ENCODE peak calls at places on chromosomes 11 and 22, in six cellular contexts. L is fibroblast of lung, T is adrenal gland, D is A549, C is DND-41, W is IMR-90. Q is an unnamed sample.

GRCh38 chr11:3021125-3021524 is 29.0 kb upstream of the NAP1L4 start:
- DNase-seq in C (no peak), W (peak; percentile 16), T (no peak), L (peak; percentile 31), D (peak; percentile 52), Q (peak; percentile 36)

GRCh38 chr11:11409916-11410315 is 56.9 kb upstream of the CSNK2A3 start:
- DNase-seq in C (no peak), W (no peak), L (no peak), T (no peak), D (no peak), Q (no peak)

GRCh38 chr11:3796796-3797328 is 492 bp downstream of the NUP98 start:
- DNase-seq in D (no peak), W (no peak), C (no peak), T (peak; percentile 71), L (no peak), Q (no peak)

GRCh38 chr11:2213890-2214526 is 42.4 kb upstream of the TH start:
- DNase-seq in W (no peak), T (no peak), D (no peak), C (no peak), L (no peak), Q (no peak)

GRCh38 chr11:27861706-27862430 is 161.6 kb upstream of the BDNF start:
- DNase-seq in D (peak; percentile 21), L (peak; percentile 90), W (peak; percentile 95), C (no peak), T (peak; percentile 65), Q (no peak)

GRCh38 chr22:40922484-40923303 is 28.5 kb upstream of the RBX1 start:
- DNase-seq in D (peak; percentile 47), T (no peak), L (peak; percentile 81), C (peak; percentile 17), W (peak; percentile 72), Q (peak; percentile 18)

GRCh38 chr11:70612459-70613141 is 214.3 kb downstream of the CTTN start:
- DNase-seq in D (no peak), L (no peak), C (no peak), W (no peak), T (no peak), Q (no peak)

GRCh38 chr22:21952586-21953571 is at the start of gene PPM1F:
- DNase-seq in W (peak; percentile 55), L (peak; percentile 61), C (peak; percentile 88), T (peak; percentile 91), D (peak; percentile 55), Q (peak; percentile 91)

GRCh38 chr22:17057959-17058814 is 26.6 kb upstream of the IL17RA start:
- DNase-seq in D (peak; percentile 68), T (peak; percentile 87), L (peak; percentile 72), C (peak; percentile 64), W (peak; percentile 73), Q (peak; percentile 68)

GRCh38 chr22:26502688-26503561 is 9.3 kb downstream of the TFIP11 start:
- DNase-seq in D (peak; percentile 37), C (peak; percentile 94), L (peak; percentile 57), T (peak; percentile 66), W (peak; percentile 51), Q (peak; percentile 54)

GRCh38 chr22:20106849-20107237 is 9.1 kb upstream of the RANBP1 start:
- DNase-seq in W (no peak), C (no peak), T (no peak), D (no peak), L (no peak), Q (no peak)

GRCh38 chr11:75639752-75640151 is 29.1 kb downstream of the MAP6 start:
- DNase-seq in W (peak; percentile 59), L (peak; percentile 61), T (peak; percentile 96), D (no peak), C (peak; percentile 10), Q (peak; percentile 92)

GRCh38 chr11:77879218-77879617 is 58.3 kb downstream of the AAMDC start:
- DNase-seq in T (no peak), C (no peak), W (peak; percentile 50), D (no peak), L (peak; percentile 73), Q (peak; percentile 42)

GRCh38 chr22:31333648-31334047 is 12.5 kb downstream of the PATZ1 start:
- DNase-seq in W (no peak), L (no peak), T (no peak), D (no peak), C (no peak), Q (no peak)

GRCh38 chr11:115578275-115578674 is 74.1 kb upstream of the CADM1 start:
- DNase-seq in C (no peak), D (no peak), W (no peak), T (no peak), L (no peak), Q (no peak)

GRCh38 chr22:48845356-48845936 is 982.2 kb downstream of the BRD1 start:
- DNase-seq in L (no peak), T (no peak), D (no peak), W (no peak), C (no peak), Q (no peak)

DNA sequence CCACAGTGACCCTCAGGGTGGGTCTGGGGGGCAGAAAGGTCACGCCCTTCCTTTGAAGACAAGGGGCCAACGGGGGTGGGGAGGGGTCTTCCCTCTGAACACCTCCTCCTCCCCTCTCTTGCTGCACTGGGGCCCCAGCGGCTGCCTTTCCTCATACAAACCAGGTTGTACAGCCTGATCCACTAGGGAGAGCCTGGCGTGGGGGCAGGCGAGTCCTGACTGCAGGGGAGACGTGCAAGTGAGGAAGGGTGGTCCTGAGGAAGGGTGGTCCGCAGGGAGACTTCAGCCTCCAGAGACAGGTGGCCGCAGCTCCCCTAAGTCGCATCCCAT is 43.6 kb upstream of the LINC01488 start:
- DNase-seq in D (no peak), T (no peak), C (no peak), W (no peak), L (no peak), Q (no peak)
- H3K4me1 ChIP-seq in D (peaks cover 24% of the 10 kb centered on the region), T (peaks cover 3% of the 10 kb centered on the region), C (no peaks in the 10 kb centered on the region), W (peaks cover 12% of the 10 kb centered on the region), L (peaks cover 9% of the 10 kb centered on the region), Q (peaks cover 12% of the 10 kb centered on the region)

GRCh38 chr11:65378208-65378927 is 4.1 kb downstream of the SLC25A45 start:
- DNase-seq in L (no peak), T (no peak), W (no peak), C (no peak), D (peak; percentile 38), Q (no peak)

GRCh38 chr11:65377036-65377435 is 5.4 kb downstream of the SLC25A45 start:
- DNase-seq in D (no peak), C (no peak), W (no peak), T (no peak), L (no peak), Q (peak; percentile 37)

GRCh38 chr11:65378928-65379638 is 3.4 kb downstream of the SLC25A45 start:
- DNase-seq in W (no peak), C (no peak), T (no peak), D (no peak), L (no peak), Q (no peak)

GRCh38 chr11:65376138-65376713 is 6.2 kb downstream of the SLC25A45 start:
- DNase-seq in L (no peak), W (no peak), D (no peak), T (no peak), C (no peak), Q (no peak)

DNA sequence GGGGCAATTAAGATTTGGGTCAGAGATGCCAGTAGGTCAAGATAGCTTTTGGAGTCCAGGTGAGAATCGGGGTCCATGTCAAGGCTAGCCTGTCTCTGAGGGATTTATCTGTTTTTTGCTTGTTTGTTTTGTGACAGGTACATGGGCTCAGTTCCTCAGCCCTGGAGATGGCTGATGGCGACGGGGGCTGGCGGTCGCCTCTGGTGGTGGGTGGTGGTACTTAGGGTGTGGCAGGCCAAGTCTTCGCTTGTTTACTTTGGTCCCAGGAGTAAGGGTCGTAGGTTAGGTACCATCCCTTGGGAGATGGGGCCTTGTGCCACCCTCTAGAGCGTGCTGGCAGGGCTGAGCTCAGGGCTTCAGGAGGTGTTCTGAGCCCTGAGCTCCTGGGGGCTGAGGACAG is 4.7 kb downstream of the SLC25A45 start:
- DNase-seq in L (no peak), C (no peak), D (no peak), T (no peak), W (no peak), Q (no peak)
- TF ChIP-seq CTCF in L (no peak), C (no peak), D (no peak), T (no peak), W (no peak), Q (no peak)

GRCh38 chr11:67286621-67287333 is 2.3 kb upstream of the ANKRD13D start:
- DNase-seq in D (no peak), W (no peak), L (no peak), T (peak; percentile 60), C (no peak), Q (no peak)
- H3K4me1 ChIP-seq in D (peaks cover 19% of the 10 kb centered on the region), W (peaks cover 15% of the 10 kb centered on the region), L (peaks cover 13% of the 10 kb centered on the region), T (peaks cover 18% of the 10 kb centered on the region), C (peaks cover 71% of the 10 kb centered on the region), Q (peaks cover 10% of the 10 kb centered on the region)

GRCh38 chr11:83284501-83285051 is 1.6 kb downstream of the CCDC90B start:
- DNase-seq in C (no peak), T (no peak), D (no peak), W (no peak), L (no peak), Q (no peak)

GRCh38 chr11:83287631-83288030 is 1.5 kb upstream of the CCDC90B start:
- DNase-seq in C (peak; percentile 6), D (no peak), W (no peak), L (no peak), T (no peak), Q (no peak)

GRCh38 chr11:83282084-83282716 is 4.0 kb downstream of the CCDC90B start:
- DNase-seq in T (no peak), C (no peak), L (no peak), D (no peak), W (peak; percentile 8), Q (no peak)

GRCh38 chr11:83285131-83285770 is 916 bp downstream of the CCDC90B start:
- DNase-seq in T (no peak), C (no peak), L (no peak), W (no peak), D (no peak), Q (no peak)

DNA sequence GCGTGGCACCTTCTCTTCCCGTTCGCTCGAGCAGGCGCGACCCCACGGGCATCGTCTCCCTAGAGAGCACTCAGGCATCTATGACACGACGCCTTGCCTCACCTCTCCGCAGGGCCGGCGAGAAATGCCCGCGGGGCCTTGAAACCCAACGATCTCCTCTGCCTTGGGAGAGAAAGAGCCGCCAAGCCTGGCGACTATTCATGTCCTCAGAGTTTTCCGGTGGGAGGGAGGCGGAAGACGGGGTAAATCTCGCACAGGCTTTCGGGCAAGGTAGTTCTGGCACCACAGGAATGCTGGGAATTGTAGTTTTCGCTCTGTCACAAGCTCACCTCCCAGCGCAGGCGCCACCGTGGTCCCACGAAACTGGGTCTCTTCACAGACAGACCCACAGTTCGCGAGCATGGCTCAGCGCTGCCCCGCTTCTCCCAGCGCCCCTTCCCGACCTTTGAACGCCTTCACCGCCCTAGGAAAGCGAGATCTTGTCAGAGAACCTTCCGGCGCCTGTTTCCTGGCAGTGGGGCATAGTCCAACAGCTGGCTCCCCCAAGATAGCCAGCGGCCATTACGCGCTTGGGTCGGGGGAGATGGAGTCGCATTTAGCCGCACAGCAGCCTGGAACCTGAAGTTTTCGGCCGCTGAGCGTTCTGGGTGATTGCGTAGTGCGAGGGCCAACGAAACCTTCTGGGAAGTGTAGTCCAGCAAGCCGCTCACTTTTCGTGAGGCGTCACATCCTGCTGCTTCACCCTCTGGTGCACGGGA is at the start of gene CCDC90B:
- DNase-seq in T (peak; percentile 99), D (peak; percentile 98), L (peak; percentile 99), W (peak; percentile 98), C (peak; percentile 95), Q (peak; percentile 95)
- TF ChIP-seq CTCF in T (no peak), D (peak; percentile 57), L (no peak), W (peak; percentile 54), C (peak; percentile 76), Q (peak; percentile 46)

GRCh38 chr11:46278387-46279173 is 1.1 kb downstream of the CREB3L1 start:
- DNase-seq in W (peak; percentile 59), L (peak; percentile 68), C (no peak), D (no peak), T (peak; percentile 75), Q (no peak)
- H3K4me1 ChIP-seq in W (peaks cover 25% of the 10 kb centered on the region), L (peaks cover 25% of the 10 kb centered on the region), C (peaks cover 18% of the 10 kb centered on the region), D (peaks cover 43% of the 10 kb centered on the region), T (peaks cover 24% of the 10 kb centered on the region), Q (no peaks in the 10 kb centered on the region)

Q was measured in BE2C.